ENCODE peak calls at places on chromosomes 2 and 18, in seven cellular contexts. One of them, this sample, is unnamed.

GRCh38 chr2:40559175-40559574 is 107.3 kb upstream of the SLC8A1 start:
- DNase-seq in substantia nigra: no peak
- DNase-seq in NCI-H748 treated with DMSO at 0.1 percent for 48 hours: no peak
- DNase-seq in A673: no peak
- DNase-seq in AG04450: no peak
- DNase-seq in MCF 10A: no peak
- DNase-seq in skeletal muscle cell: no peak
- DNase-seq in this sample: no peak

GRCh38 chr2:96529376-96530143 is 7.0 kb upstream of the ARID5A start:
- DNase-seq in substantia nigra: no peak
- DNase-seq in NCI-H748 treated with DMSO at 0.1 percent for 48 hours: no peak
- DNase-seq in A673: no peak
- DNase-seq in AG04450: no peak
- DNase-seq in MCF 10A: no peak
- DNase-seq in skeletal muscle cell: no peak
- DNase-seq in this sample: no peak

GRCh38 chr2:101884423-101884822 is 107.3 kb upstream of the IL1R2 start:
- DNase-seq in substantia nigra: no peak
- DNase-seq in NCI-H748 treated with DMSO at 0.1 percent for 48 hours: no peak
- DNase-seq in A673: no peak
- DNase-seq in AG04450: no peak
- DNase-seq in MCF 10A: no peak
- DNase-seq in skeletal muscle cell: no peak
- DNase-seq in this sample: no peak

GRCh38 chr2:168289880-168290279 is 42.5 kb upstream of the STK39 start:
- DNase-seq in substantia nigra: no peak
- DNase-seq in NCI-H748 treated with DMSO at 0.1 percent for 48 hours: no peak
- DNase-seq in A673: no peak
- DNase-seq in AG04450: no peak
- DNase-seq in MCF 10A: no peak
- DNase-seq in skeletal muscle cell: no peak
- DNase-seq in this sample: no peak

GRCh38 chr18:30094556-30094955 is 948.0 kb downstream of the DSC3 start:
- DNase-seq in substantia nigra: no peak
- DNase-seq in NCI-H748 treated with DMSO at 0.1 percent for 48 hours: no peak
- DNase-seq in A673: peak
- DNase-seq in AG04450: no peak
- DNase-seq in MCF 10A: peak
- DNase-seq in skeletal muscle cell: peak
- DNase-seq in this sample: no peak

GRCh38 chr2:67719351-67719750 is 322.2 kb downstream of the ETAA1 start:
- DNase-seq in substantia nigra: no peak
- DNase-seq in NCI-H748 treated with DMSO at 0.1 percent for 48 hours: no peak
- DNase-seq in A673: peak
- DNase-seq in AG04450: no peak
- DNase-seq in MCF 10A: peak
- DNase-seq in skeletal muscle cell: peak
- DNase-seq in this sample: no peak

GRCh38 chr2:85277416-85278158 is 50.2 kb downstream of the TGOLN2 start:
- DNase-seq in substantia nigra: no peak
- DNase-seq in NCI-H748 treated with DMSO at 0.1 percent for 48 hours: no peak
- DNase-seq in A673: peak
- DNase-seq in AG04450: peak
- DNase-seq in MCF 10A: no peak
- DNase-seq in skeletal muscle cell: peak
- DNase-seq in this sample: no peak

GRCh38 chr18:70276416-70277145 is 12.3 kb upstream of the SOCS6 start:
- DNase-seq in substantia nigra: no peak
- DNase-seq in NCI-H748 treated with DMSO at 0.1 percent for 48 hours: no peak
- DNase-seq in A673: no peak
- DNase-seq in AG04450: no peak
- DNase-seq in MCF 10A: no peak
- DNase-seq in skeletal muscle cell: no peak
- DNase-seq in this sample: no peak

GRCh38 chr2:60440761-60441160 is 112.7 kb downstream of the BCL11A start:
- DNase-seq in substantia nigra: no peak
- DNase-seq in NCI-H748 treated with DMSO at 0.1 percent for 48 hours: no peak
- DNase-seq in A673: no peak
- DNase-seq in AG04450: no peak
- DNase-seq in MCF 10A: no peak
- DNase-seq in skeletal muscle cell: no peak
- DNase-seq in this sample: no peak

GRCh38 chr2:56450772-56451171 is 267.0 kb downstream of the CCDC85A start:
- DNase-seq in substantia nigra: no peak
- DNase-seq in NCI-H748 treated with DMSO at 0.1 percent for 48 hours: no peak
- DNase-seq in A673: no peak
- DNase-seq in AG04450: no peak
- DNase-seq in MCF 10A: no peak
- DNase-seq in skeletal muscle cell: no peak
- DNase-seq in this sample: no peak

GRCh38 chr18:3012306-3012919 is 531 bp downstream of the LPIN2 start:
- DNase-seq in substantia nigra: no peak
- DNase-seq in NCI-H748 treated with DMSO at 0.1 percent for 48 hours: peak
- DNase-seq in A673: peak
- DNase-seq in AG04450: no peak
- DNase-seq in MCF 10A: no peak
- DNase-seq in skeletal muscle cell: no peak
- DNase-seq in this sample: no peak

GRCh38 chr2:45267062-45267702 is 257.9 kb upstream of the SIX2 start:
- DNase-seq in substantia nigra: no peak
- DNase-seq in NCI-H748 treated with DMSO at 0.1 percent for 48 hours: no peak
- DNase-seq in A673: no peak
- DNase-seq in AG04450: no peak
- DNase-seq in MCF 10A: no peak
- DNase-seq in skeletal muscle cell: no peak
- DNase-seq in this sample: no peak

GRCh38 chr2:130336150-130336876 is 6.4 kb upstream of the IMP4 start:
- DNase-seq in substantia nigra: no peak
- DNase-seq in NCI-H748 treated with DMSO at 0.1 percent for 48 hours: no peak
- DNase-seq in A673: no peak
- DNase-seq in AG04450: no peak
- DNase-seq in MCF 10A: no peak
- DNase-seq in skeletal muscle cell: no peak
- DNase-seq in this sample: no peak

GRCh38 chr2:235398321-235398720 is 95.5 kb upstream of the AGAP1 start:
- DNase-seq in substantia nigra: no peak
- DNase-seq in NCI-H748 treated with DMSO at 0.1 percent for 48 hours: no peak
- DNase-seq in A673: no peak
- DNase-seq in AG04450: no peak
- DNase-seq in MCF 10A: no peak
- DNase-seq in skeletal muscle cell: no peak
- DNase-seq in this sample: no peak

GRCh38 chr2:28370355-28370754 is 22.3 kb upstream of the FOSL2 start:
- DNase-seq in substantia nigra: no peak
- DNase-seq in NCI-H748 treated with DMSO at 0.1 percent for 48 hours: no peak
- DNase-seq in A673: no peak
- DNase-seq in AG04450: no peak
- DNase-seq in MCF 10A: peak
- DNase-seq in skeletal muscle cell: no peak
- DNase-seq in this sample: no peak

GRCh38 chr2:74886811-74887210 is 52.9 kb downstream of the HK2 start:
- DNase-seq in substantia nigra: no peak
- DNase-seq in NCI-H748 treated with DMSO at 0.1 percent for 48 hours: no peak
- DNase-seq in A673: no peak
- DNase-seq in AG04450: no peak
- DNase-seq in MCF 10A: no peak
- DNase-seq in skeletal muscle cell: no peak
- DNase-seq in this sample: no peak

GRCh38 chr2:23545391-23545790 is 160.4 kb downstream of the KLHL29 start:
- DNase-seq in substantia nigra: no peak
- DNase-seq in NCI-H748 treated with DMSO at 0.1 percent for 48 hours: no peak
- DNase-seq in A673: peak
- DNase-seq in AG04450: no peak
- DNase-seq in MCF 10A: no peak
- DNase-seq in skeletal muscle cell: no peak
- DNase-seq in this sample: no peak

GRCh38 chr2:120465989-120466703 is 120.2 kb downstream of the INHBB start:
- DNase-seq in substantia nigra: no peak
- DNase-seq in NCI-H748 treated with DMSO at 0.1 percent for 48 hours: peak
- DNase-seq in A673: no peak
- DNase-seq in AG04450: no peak
- DNase-seq in MCF 10A: no peak
- DNase-seq in skeletal muscle cell: no peak
- DNase-seq in this sample: peak

GRCh38 chr2:222609391-222609790 is 46.5 kb downstream of the FARSB start:
- DNase-seq in substantia nigra: no peak
- DNase-seq in NCI-H748 treated with DMSO at 0.1 percent for 48 hours: no peak
- DNase-seq in A673: peak
- DNase-seq in AG04450: no peak
- DNase-seq in MCF 10A: peak
- DNase-seq in skeletal muscle cell: no peak
- DNase-seq in this sample: no peak

GRCh38 chr2:24429711-24430110 is 61.3 kb upstream of the NCOA1 start:
- DNase-seq in substantia nigra: no peak
- DNase-seq in NCI-H748 treated with DMSO at 0.1 percent for 48 hours: no peak
- DNase-seq in A673: no peak
- DNase-seq in AG04450: no peak
- DNase-seq in MCF 10A: no peak
- DNase-seq in skeletal muscle cell: peak
- DNase-seq in this sample: no peak

GRCh38 chr2:12861344-12861942 is 144.7 kb downstream of the TRIB2 start:
- DNase-seq in substantia nigra: no peak
- DNase-seq in NCI-H748 treated with DMSO at 0.1 percent for 48 hours: no peak
- DNase-seq in A673: no peak
- DNase-seq in AG04450: no peak
- DNase-seq in MCF 10A: peak
- DNase-seq in skeletal muscle cell: peak
- DNase-seq in this sample: no peak

GRCh38 chr2:52404866-52405265 is 1362.7 kb upstream of the CHAC2 start:
- DNase-seq in substantia nigra: no peak
- DNase-seq in NCI-H748 treated with DMSO at 0.1 percent for 48 hours: no peak
- DNase-seq in A673: no peak
- DNase-seq in AG04450: no peak
- DNase-seq in MCF 10A: no peak
- DNase-seq in skeletal muscle cell: no peak
- DNase-seq in this sample: no peak

GRCh38 chr2:161136696-161137324 is 23.4 kb upstream of the TANK start:
- DNase-seq in substantia nigra: no peak
- DNase-seq in NCI-H748 treated with DMSO at 0.1 percent for 48 hours: no peak
- DNase-seq in A673: no peak
- DNase-seq in AG04450: peak
- DNase-seq in MCF 10A: no peak
- DNase-seq in skeletal muscle cell: no peak
- DNase-seq in this sample: no peak

GRCh38 chr2:55985406-55985805 is 61.8 kb upstream of the EFEMP1 start:
- DNase-seq in substantia nigra: no peak
- DNase-seq in NCI-H748 treated with DMSO at 0.1 percent for 48 hours: no peak
- DNase-seq in A673: no peak
- DNase-seq in AG04450: no peak
- DNase-seq in MCF 10A: no peak
- DNase-seq in skeletal muscle cell: no peak
- DNase-seq in this sample: no peak

GRCh38 chr2:240565267-240566202 is 2.7 kb upstream of the RNPEPL1 start:
- DNase-seq in substantia nigra: no peak
- DNase-seq in NCI-H748 treated with DMSO at 0.1 percent for 48 hours: no peak
- DNase-seq in A673: peak
- DNase-seq in AG04450: no peak
- DNase-seq in MCF 10A: peak
- DNase-seq in skeletal muscle cell: no peak
- DNase-seq in this sample: no peak

GRCh38 chr2:218992196-218992595 is 1.0 kb downstream of the CRYBA2 start:
- DNase-seq in substantia nigra: no peak
- DNase-seq in NCI-H748 treated with DMSO at 0.1 percent for 48 hours: no peak
- DNase-seq in A673: no peak
- DNase-seq in AG04450: no peak
- DNase-seq in MCF 10A: no peak
- DNase-seq in skeletal muscle cell: no peak
- DNase-seq in this sample: no peak

GRCh38 chr2:164813535-164813934 is 28.1 kb downstream of the COBLL1 start:
- DNase-seq in substantia nigra: no peak
- DNase-seq in NCI-H748 treated with DMSO at 0.1 percent for 48 hours: no peak
- DNase-seq in A673: no peak
- DNase-seq in AG04450: no peak
- DNase-seq in MCF 10A: no peak
- DNase-seq in skeletal muscle cell: no peak
- DNase-seq in this sample: no peak

This sample was measured in neural crest cell.